ENCODE peak calls at places on chromosomes 6 and 20, in five cellular contexts. T is PC-3, L is SK-N-SH, O is GM23248, S is GM23338. I is an unnamed sample.

GRCh38 chr6:154579046-154579823 is 68.8 kb upstream of the CNKSR3 start:
- DNase-seq in T (peak; percentile 74), L (no peak), O (peak; percentile 36), S (no peak), I (no peak)

GRCh38 chr6:142867988-142868818 is 76.8 kb downstream of the HIVEP2 start:
- DNase-seq in T (no peak), L (no peak), O (no peak), S (no peak), I (no peak)

GRCh38 chr20:31684153-31685003 is 38.3 kb downstream of the BCL2L1 start:
- DNase-seq in T (peak; percentile 1), L (no peak), O (no peak), S (no peak), I (no peak)

GRCh38 chr6:105798057-105798456 is 288.1 kb upstream of the PRDM1 start:
- DNase-seq in T (no peak), L (no peak), O (peak; percentile 87), S (no peak), I (no peak)

GRCh38 chr6:89483111-89483720 is 50.3 kb downstream of the ANKRD6 start:
- DNase-seq in T (no peak), L (no peak), O (peak; percentile 41), S (peak; percentile 88), I (peak; percentile 56)

GRCh38 chr20:38338849-38339520 is 7.3 kb upstream of the LBP start:
- DNase-seq in T (peak; percentile 59), L (no peak), O (peak; percentile 33), S (peak; percentile 87), I (peak; percentile 57)

GRCh38 chr6:14601490-14601889 is 483.9 kb downstream of the CD83 start:
- DNase-seq in T (no peak), L (peak; percentile 22), O (no peak), S (no peak), I (no peak)

GRCh38 chr20:49435639-49436038 is 46.8 kb downstream of the KCNB1 start:
- DNase-seq in T (peak; percentile 53), L (no peak), O (no peak), S (no peak), I (no peak)

GRCh38 chr6:22300287-22300998 is 3.6 kb upstream of the PRL start:
- DNase-seq in T (no peak), L (no peak), O (no peak), S (no peak), I (no peak)

GRCh38 chr20:19265646-19266374 is 53.4 kb downstream of the SLC24A3 start:
- DNase-seq in T (no peak), L (peak; percentile 9), O (no peak), S (peak; percentile 81), I (no peak)

GRCh38 chr20:34713194-34713943 is 9.2 kb downstream of the TP53INP2 start:
- DNase-seq in T (peak; percentile 99), L (peak; percentile 71), O (peak; percentile 96), S (no peak), I (no peak)

GRCh38 chr20:63327229-63327745 is 33.9 kb downstream of the CHRNA4 start:
- DNase-seq in T (no peak), L (no peak), O (no peak), S (no peak), I (no peak)

GRCh38 chr6:81002126-81002525 is 750.4 kb downstream of the TENT5A start:
- DNase-seq in T (peak; percentile 38), L (no peak), O (peak; percentile 8), S (no peak), I (no peak)

GRCh38 chr6:141464490-141464889 is 668.2 kb upstream of the GJE1 start:
- DNase-seq in T (peak; percentile 51), L (no peak), O (peak; percentile 91), S (no peak), I (no peak)

GRCh38 chr6:152206072-152206818 is 398.8 kb downstream of the ESR1 start:
- DNase-seq in T (peak; percentile 9), L (no peak), O (peak; percentile 48), S (peak; percentile 71), I (peak; percentile 57)

GRCh38 chr6:84768442-84769174 is 4.2 kb upstream of the TBX18 start:
- DNase-seq in T (no peak), L (peak; percentile 29), O (peak; percentile 73), S (peak; percentile 67), I (peak; percentile 80)

GRCh38 chr20:22352019-22352418 is 232.4 kb downstream of the FOXA2 start:
- DNase-seq in T (no peak), L (no peak), O (no peak), S (no peak), I (no peak)

GRCh38 chr6:82589509-82590206 is 226.0 kb downstream of the TPBG start:
- DNase-seq in T (peak; percentile 94), L (peak; percentile 20), O (peak; percentile 84), S (peak; percentile 75), I (peak; percentile 18)

GRCh38 chr6:16352258-16352635 is 113.9 kb downstream of the GMPR start:
- DNase-seq in T (no peak), L (no peak), O (peak; percentile 86), S (no peak), I (no peak)

GRCh38 chr6:35184580-35185301 is 29.0 kb upstream of the SCUBE3 start:
- DNase-seq in T (no peak), L (no peak), O (no peak), S (no peak), I (no peak)

GRCh38 chr6:35185971-35186370 is 27.8 kb upstream of the SCUBE3 start:
- DNase-seq in T (peak; percentile 52), L (no peak), O (no peak), S (no peak), I (no peak)

GRCh38 chr6:35183935-35184334 is 29.8 kb upstream of the SCUBE3 start:
- DNase-seq in T (no peak), L (no peak), O (no peak), S (no peak), I (no peak)

GRCh38 chr6:35186571-35186970 is 27.2 kb upstream of the SCUBE3 start:
- DNase-seq in T (no peak), L (no peak), O (no peak), S (no peak), I (no peak)

DNA sequence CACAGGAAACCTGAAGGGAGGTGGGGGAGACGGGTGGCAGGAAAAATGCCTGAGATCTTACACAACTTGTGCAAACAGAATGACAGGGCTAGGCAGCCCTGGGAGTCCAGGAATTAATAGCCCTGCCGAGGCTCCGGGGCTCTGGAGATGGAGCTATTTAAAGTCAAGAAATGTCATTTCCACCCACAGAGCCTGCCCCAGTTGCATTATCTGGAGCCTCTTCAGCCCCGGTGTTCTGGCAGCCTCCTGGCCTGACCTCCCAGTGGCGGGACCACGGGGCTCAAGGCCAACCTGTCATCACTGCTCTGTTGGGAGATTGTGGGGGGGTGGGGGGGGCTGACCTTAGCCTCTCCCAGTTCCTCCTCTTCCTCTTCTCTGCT is 28.5 kb upstream of the SCUBE3 start:
- DNase-seq in T (peak; percentile 94), L (no peak), O (peak; percentile 75), S (no peak), I (no peak)
- H3K4me2 ChIP-seq in T (peak overlapping the region; percentile 63), L (peak overlapping the region; percentile 2), O (peak overlapping the region; percentile 65), S (no peak overlapping the region), I (no peak overlapping the region)

DNA sequence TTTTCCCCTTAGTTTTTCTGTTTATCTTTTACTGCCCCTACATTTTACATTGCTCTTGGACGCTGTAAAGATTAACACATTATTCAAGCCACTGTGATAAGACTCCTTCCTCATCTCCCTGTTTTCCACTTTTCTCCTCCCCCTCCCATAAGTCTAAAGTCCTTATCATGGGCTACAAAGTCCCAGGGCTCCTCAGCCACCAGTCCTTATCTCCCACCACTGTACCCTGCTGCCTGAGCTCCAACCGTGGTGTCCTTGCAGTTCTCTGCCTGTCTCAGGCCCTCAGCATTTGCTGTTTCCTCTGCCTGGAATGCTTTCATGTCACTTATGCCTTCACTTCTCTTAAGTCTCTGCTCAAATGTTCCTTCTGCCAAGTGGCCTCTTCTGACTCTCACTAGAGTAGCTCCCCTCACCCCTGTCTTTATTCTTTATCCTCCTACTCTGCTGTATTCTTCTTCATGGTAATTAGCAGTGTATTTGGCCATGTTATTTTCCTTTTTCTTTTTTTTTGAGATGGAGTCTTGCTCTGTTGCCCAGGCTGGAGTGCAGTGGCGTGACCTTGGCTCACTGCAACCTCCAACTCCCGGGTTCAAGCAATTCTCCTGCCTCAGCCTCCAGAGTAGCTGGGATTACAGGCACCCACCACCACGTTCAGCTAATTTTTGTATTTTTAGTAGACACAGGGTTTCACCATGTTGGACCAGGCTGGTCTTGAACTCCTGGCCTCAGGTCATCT is 10.8 kb upstream of the LATS1 start:
- DNase-seq in T (no peak), L (no peak), O (no peak), S (no peak), I (no peak)
- H3K36me3 ChIP-seq in T (peaks cover 17% of the 10 kb centered on the region), L (peaks cover 27% of the 10 kb centered on the region), O (peaks cover 38% of the 10 kb centered on the region), S (peaks cover 53% of the 10 kb centered on the region), I (peaks cover 6% of the 10 kb centered on the region)

GRCh38 chr20:35724321-35725230 is 17.5 kb downstream of the RBM39 start:
- DNase-seq in T (no peak), L (no peak), O (no peak), S (no peak), I (no peak)
- H3F3A ChIP-seq in T (peaks cover 9% of the 10 kb centered on the region), L (peaks cover 46% of the 10 kb centered on the region), O (peaks cover 76% of the 10 kb centered on the region), S (peaks cover 40% of the 10 kb centered on the region), I (peaks cover 46% of the 10 kb centered on the region)

DNA sequence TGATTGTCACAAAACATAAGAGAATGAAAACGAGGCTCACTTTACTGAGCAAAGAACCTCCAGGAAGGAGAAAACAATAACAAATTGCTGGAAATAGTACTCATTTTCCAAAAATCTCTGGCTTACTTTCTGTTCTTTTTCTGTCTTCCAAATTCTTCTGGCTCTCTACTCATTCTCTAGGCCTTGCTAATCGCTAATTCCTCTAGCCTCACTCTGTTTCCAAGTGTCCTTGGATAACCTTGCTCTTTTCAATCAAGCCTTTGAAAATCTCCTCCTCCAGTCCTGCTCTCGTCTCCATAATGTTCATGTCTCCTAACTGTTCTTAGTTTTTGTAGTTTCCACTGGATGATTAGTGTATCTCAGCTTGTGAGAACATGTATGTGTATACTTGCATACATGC is 96.2 kb upstream of the MAP7 start:
- DNase-seq in T (no peak), L (no peak), O (peak; percentile 37), S (no peak), I (no peak)
- H3K4me2 ChIP-seq in T (no peak overlapping the region), L (no peak overlapping the region), O (peak overlapping the region; percentile 12), S (no peak overlapping the region), I (no peak overlapping the region)

DNA sequence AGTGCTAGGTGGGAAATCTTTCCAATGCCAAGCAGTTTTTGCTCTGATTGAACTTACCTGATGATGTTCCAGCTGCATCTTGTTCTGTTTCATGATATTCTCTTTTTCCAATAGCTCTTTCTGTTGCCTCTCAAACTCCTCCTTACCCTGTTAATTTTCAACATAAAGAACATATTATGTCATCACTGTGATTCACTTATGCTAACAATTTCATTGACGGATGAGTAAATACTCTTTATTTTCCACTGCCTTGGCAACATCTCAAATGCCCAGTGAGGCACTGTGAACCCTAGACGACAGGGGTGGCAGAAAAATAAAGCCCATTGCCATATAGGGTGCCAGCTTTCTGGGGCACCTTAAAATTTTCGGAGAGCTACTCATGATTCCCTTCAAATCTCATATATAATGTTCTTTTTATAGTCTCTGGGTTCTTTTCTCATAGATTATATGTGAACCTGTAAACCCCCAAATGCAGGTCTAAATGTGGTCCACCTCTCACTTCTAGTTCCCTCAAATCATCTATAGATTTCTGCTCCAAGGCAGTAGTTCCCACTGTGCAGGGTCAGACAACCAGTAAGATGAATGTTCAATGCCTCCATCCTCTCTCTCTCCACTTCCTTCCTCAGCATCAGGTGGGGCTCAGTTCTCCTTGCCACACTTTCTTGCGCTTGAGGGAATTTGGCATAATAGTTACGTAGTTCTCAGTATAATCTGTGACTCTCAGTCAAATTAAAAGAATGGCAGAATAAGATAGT is 44.1 kb downstream of the NEDD9 start:
- DNase-seq in T (peak; percentile 92), L (no peak), O (peak; percentile 60), S (no peak), I (no peak)
- H3K36me3 ChIP-seq in T (peaks cover 40% of the 10 kb centered on the region), L (peaks cover 80% of the 10 kb centered on the region), O (no peaks in the 10 kb centered on the region), S (peaks cover 14% of the 10 kb centered on the region), I (no peaks in the 10 kb centered on the region)

GRCh38 chr6:2911171-2911570 is 8.1 kb upstream of the SERPINB9 start:
- DNase-seq in T (no peak), L (no peak), O (no peak), S (no peak), I (no peak)
- H3F3A ChIP-seq in T (no peaks in the 10 kb centered on the region), L (no peaks in the 10 kb centered on the region), O (no peaks in the 10 kb centered on the region), S (peaks cover 23% of the 10 kb centered on the region), I (peaks cover 18% of the 10 kb centered on the region)